ENCODE peak calls at places on chromosomes 16 and 17, in seven cellular contexts. E is ovary, M is bronchial epithelial cell, O is fibroblast of lung, K is epithelial cell of esophagus, B is neural crest cell, S is MM.1S. V is an unnamed sample.

GRCh38 chr17:77786740-77787505 is 171.6 kb upstream of the TNRC6C start:
- DNase-seq in E (no peak), M (no peak), O (no peak), K (no peak), B (no peak), S (no peak), V (no peak)

GRCh38 chr17:3026125-3026855 is 37.1 kb downstream of the OR1D5 start:
- DNase-seq in E (no peak), M (no peak), O (no peak), K (no peak), B (no peak), S (no peak), V (no peak)

GRCh38 chr16:82671743-82672142 is 45.0 kb downstream of the CDH13 start:
- DNase-seq in E (no peak), M (no peak), O (no peak), K (no peak), B (no peak), S (no peak), V (no peak)

GRCh38 chr16:81478876-81479496 is 34.4 kb downstream of the CMIP start:
- DNase-seq in E (no peak), M (no peak), O (no peak), K (no peak), B (no peak), S (no peak), V (peak)

GRCh38 chr17:81991684-81992513 is 14.5 kb downstream of the ASPSCR1 start:
- DNase-seq in E (no peak), M (peak), O (peak), K (peak), B (peak), S (no peak), V (no peak)

GRCh38 chr16:89048871-89049422 is 44.7 kb upstream of the ACSF3 start:
- DNase-seq in E (no peak), M (no peak), O (no peak), K (no peak), B (no peak), S (no peak), V (no peak)

GRCh38 chr17:1731194-1731506 is 6.6 kb downstream of the WDR81 start:
- DNase-seq in E (no peak), M (no peak), O (no peak), K (no peak), B (no peak), S (no peak), V (no peak)

GRCh38 chr17:52536466-52536865 is 378.0 kb upstream of the CA10 start:
- DNase-seq in E (no peak), M (no peak), O (no peak), K (no peak), B (no peak), S (no peak), V (no peak)

GRCh38 chr16:69397821-69398521 is 12.2 kb upstream of the TERF2 start:
- DNase-seq in E (peak), M (peak), O (peak), K (peak), B (peak), S (no peak), V (no peak)

GRCh38 chr16:22813946-22814325 is at the start of gene HS3ST2:
- DNase-seq in E (no peak), M (peak), O (no peak), K (peak), B (peak), S (no peak), V (no peak)

GRCh38 chr17:17568772-17569195 is 22.7 kb downstream of the PEMT start:
- DNase-seq in E (peak), M (peak), O (peak), K (peak), B (peak), S (peak), V (peak)

GRCh38 chr17:83202002-83203000 is 122.9 kb downstream of the METRNL start:
- DNase-seq in E (no peak), M (no peak), O (no peak), K (no peak), B (no peak), S (no peak), V (peak)

GRCh38 chr16:49280022-49280741 is 1.5 kb downstream of the CBLN1 start:
- DNase-seq in E (no peak), M (no peak), O (no peak), K (no peak), B (no peak), S (peak), V (no peak)

GRCh38 chr16:4994719-4995434 is 36.7 kb downstream of the SEC14L5 start:
- DNase-seq in E (no peak), M (no peak), O (no peak), K (no peak), B (no peak), S (no peak), V (no peak)

GRCh38 chr16:20901441-20902112 is 1.0 kb downstream of the LYRM1 start:
- DNase-seq in E (peak), M (peak), O (peak), K (peak), B (peak), S (peak), V (peak)

GRCh38 chr16:86033016-86033474 is 134.1 kb downstream of the IRF8 start:
- DNase-seq in E (no peak), M (no peak), O (peak), K (no peak), B (no peak), S (no peak), V (no peak)

GRCh38 chr17:83201206-83202001 is 122.0 kb downstream of the METRNL start:
- DNase-seq in E (no peak), M (no peak), O (no peak), K (no peak), B (no peak), S (no peak), V (peak)

GRCh38 chr17:44043326-44043725 is 23.1 kb downstream of the LSM12 start:
- DNase-seq in E (no peak), M (no peak), O (peak), K (peak), B (no peak), S (no peak), V (no peak)

GRCh38 chr17:65814418-65814817 is 253.0 kb upstream of the AXIN2 start:
- DNase-seq in E (no peak), M (no peak), O (no peak), K (no peak), B (no peak), S (no peak), V (no peak)

GRCh38 chr17:60381958-60382357 is 10.0 kb downstream of the USP32 start:
- DNase-seq in E (no peak), M (no peak), O (no peak), K (no peak), B (no peak), S (no peak), V (no peak)

DNA sequence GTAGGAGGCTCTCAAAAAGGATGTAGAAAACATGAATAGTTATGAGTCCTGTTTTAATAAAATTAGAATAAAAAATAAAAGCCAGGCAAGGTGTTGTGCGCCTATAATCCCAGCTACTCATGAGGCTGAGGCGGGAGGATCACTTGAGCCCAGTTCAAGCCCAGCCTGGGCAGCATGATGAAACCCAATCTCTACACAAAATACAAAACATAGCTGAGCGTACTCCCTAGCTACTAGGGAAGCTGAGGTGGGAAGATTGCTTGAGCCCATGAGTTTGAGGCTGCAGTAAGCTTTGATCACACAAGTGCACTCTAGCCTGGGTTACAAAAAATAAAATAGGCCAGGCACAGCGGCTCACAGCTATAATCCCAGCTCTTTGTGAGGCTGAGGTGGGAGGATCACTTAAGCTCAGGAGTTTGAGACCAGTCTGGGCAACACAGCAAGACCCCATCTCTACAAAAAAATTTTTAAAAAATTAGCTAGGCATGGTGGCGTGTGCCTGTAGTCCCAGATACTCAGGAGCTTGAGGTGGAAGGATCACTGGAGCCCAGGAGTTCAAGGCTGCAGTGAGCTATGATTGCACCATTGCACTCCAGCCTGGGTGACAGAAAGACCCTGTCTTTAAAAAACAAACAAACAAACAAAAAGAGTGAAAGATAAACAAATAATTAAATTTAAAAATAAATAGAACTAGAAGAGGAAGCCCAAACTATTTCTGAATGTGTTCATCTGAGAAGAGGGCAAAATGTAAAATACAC is 17.2 kb upstream of the PRM1 start:
- DNase-seq in E (no peak), M (no peak), O (no peak), K (no peak), B (no peak), S (no peak), V (no peak)
- TF ChIP-seq CTCF in E (no peak), M (no peak), O (no peak), K (no peak), B (no peak), S (no peak), V (no peak)

DNA sequence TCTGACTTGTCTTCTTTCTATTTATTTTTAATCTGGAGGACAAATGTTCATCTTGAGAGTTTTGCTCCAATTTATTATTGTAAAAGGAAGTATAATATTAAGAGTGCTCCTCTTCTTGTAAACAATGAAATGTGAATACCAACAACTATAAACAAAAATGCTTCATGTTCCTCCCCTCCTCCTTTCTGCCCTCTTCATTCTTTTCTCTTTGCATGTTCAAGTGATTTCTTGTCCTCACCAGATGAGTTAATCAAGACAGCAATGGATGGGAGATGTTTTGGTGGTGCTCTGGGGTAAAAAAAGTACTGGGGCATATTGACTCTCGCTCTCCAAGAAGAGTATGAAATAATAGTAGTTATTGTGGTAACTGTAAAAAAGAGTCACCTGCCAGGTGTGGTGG is 24.3 kb downstream of the ITGB3 start:
- DNase-seq in E (no peak), M (no peak), O (peak), K (no peak), B (no peak), S (no peak), V (no peak)
- TF ChIP-seq CTCF in E (no peak), M (no peak), O (no peak), K (no peak), B (no peak), S (no peak), V (no peak)

DNA sequence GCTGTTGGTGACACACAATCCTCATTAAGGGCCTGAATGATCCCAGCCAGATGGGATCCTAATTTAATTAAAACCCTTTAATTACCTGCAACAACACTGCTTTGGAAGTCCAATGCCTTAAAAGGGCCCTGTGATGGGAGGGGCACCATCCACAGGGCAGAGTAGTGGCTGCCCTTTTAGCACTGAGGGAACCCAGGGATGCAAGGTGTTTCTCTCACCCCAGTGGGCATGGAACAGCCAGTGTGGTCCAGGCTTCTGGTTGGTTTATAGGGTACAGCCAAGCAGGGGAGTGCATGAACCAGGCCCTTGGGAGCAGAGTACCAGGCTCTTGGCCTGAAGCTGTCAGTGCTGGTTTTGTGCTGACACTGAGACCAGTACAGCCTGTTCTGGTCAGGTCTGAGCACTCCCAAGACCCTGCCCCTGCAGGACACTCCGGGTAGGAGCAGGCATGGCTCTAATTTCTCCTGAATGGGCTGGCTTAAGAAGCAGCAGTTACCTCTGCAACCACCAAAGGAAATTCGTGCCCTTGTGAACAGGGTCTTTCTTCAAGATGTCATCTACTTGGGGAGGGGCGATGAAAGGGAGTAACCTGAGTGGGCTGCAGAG is 9.9 kb downstream of the NXPH3 start:
- DNase-seq in E (no peak), M (no peak), O (no peak), K (no peak), B (no peak), S (no peak), V (no peak)
- TF ChIP-seq CTCF in E (no peak), M (peak), O (peak), K (peak), B (peak), S (no peak), V (no peak)

GRCh38 chr17:7438656-7439460 is 454 bp upstream of the FGF11 start:
- DNase-seq in E (no peak), M (no peak), O (no peak), K (no peak), B (no peak), S (no peak), V (no peak)

GRCh38 chr17:7437369-7437863 is 1.9 kb upstream of the FGF11 start:
- DNase-seq in E (no peak), M (no peak), O (no peak), K (no peak), B (no peak), S (no peak), V (no peak)

GRCh38 chr17:7436556-7437368 is 1.5 kb downstream of the TMEM102 start:
- DNase-seq in E (peak), M (peak), O (peak), K (peak), B (peak), S (peak), V (peak)

GRCh38 chr17:7438050-7438614 is 1.2 kb upstream of the FGF11 start:
- DNase-seq in E (peak), M (peak), O (no peak), K (peak), B (no peak), S (no peak), V (peak)

GRCh38 chr17:7435676-7436555 is 681 bp downstream of the TMEM102 start:
- DNase-seq in E (no peak), M (peak), O (no peak), K (peak), B (no peak), S (peak), V (peak)
- TF ChIP-seq CTCF in E (no peak), M (peak), O (no peak), K (no peak), B (no peak), S (peak), V (no peak)

GRCh38 chr17:76107507-76107906 is 3.9 kb upstream of the EXOC7 start:
- DNase-seq in E (no peak), M (peak), O (peak), K (peak), B (no peak), S (peak), V (no peak)
- TF ChIP-seq CTCF in E (no peak), M (no peak), O (no peak), K (no peak), B (peak), S (no peak), V (no peak)

GRCh38 chr16:65991149-65991701 is 375.3 kb upstream of the CDH5 start:
- DNase-seq in E (no peak), M (no peak), O (no peak), K (no peak), B (no peak), S (no peak), V (no peak)

GRCh38 chr16:65994305-65994704 is 372.2 kb upstream of the CDH5 start:
- DNase-seq in E (no peak), M (no peak), O (no peak), K (no peak), B (no peak), S (no peak), V (no peak)

GRCh38 chr16:65988019-65988418 is 378.5 kb upstream of the CDH5 start:
- DNase-seq in E (peak), M (no peak), O (no peak), K (no peak), B (no peak), S (no peak), V (no peak)

GRCh38 chr16:65989861-65990260 is 376.6 kb upstream of the CDH5 start:
- DNase-seq in E (peak), M (no peak), O (peak), K (no peak), B (no peak), S (no peak), V (no peak)
- TF ChIP-seq CTCF in E (no peak), M (no peak), O (no peak), K (no peak), B (no peak), S (no peak), V (no peak)